ENCODE peak calls at places on chromosomes 6 and 20, in five cellular contexts. Y is K562, L is upper lobe of left lung, S is HepG2, H is GM12878. V is an unnamed sample. For H3K27me3, the result is how much of the 10 kb centered on the place peaks cover.

GRCh38 chr6:129882510-129883023 is 21.5 kb upstream of the TMEM244 start:
- ATAC-seq in S (no peak), H (peak), Y (no peak), L (no peak), V (no peak)

GRCh38 chr6:166556871-166557322 is 29.6 kb downstream of the RAMACL start:
- ATAC-seq in Y (no peak), H (no peak), L (peak), S (no peak), V (peak)

GRCh38 chr6:137001287-137001976 is 43.3 kb downstream of the IL20RA start:
- ATAC-seq in S (peak), H (no peak), Y (no peak), L (no peak), V (no peak)

GRCh38 chr6:112198582-112198981 is 55.8 kb downstream of the LAMA4 start:
- ATAC-seq in S (no peak), H (no peak), L (no peak), Y (no peak), V (no peak)

GRCh38 chr6:141321486-141322347 is 811.0 kb upstream of the GJE1 start:
- ATAC-seq in S (no peak), L (peak), H (no peak), Y (no peak), V (no peak)

GRCh38 chr20:37914367-37914671 is 11.4 kb downstream of the VSTM2L start:
- ATAC-seq in S (no peak), L (no peak), Y (no peak), H (no peak), V (no peak)

GRCh38 chr20:25310921-25311728 is 63.2 kb downstream of the PYGB start:
- ATAC-seq in L (peak), H (no peak), S (peak), Y (no peak), V (no peak)

GRCh38 chr20:45183084-45183483 is 8.4 kb downstream of the PI3 start:
- ATAC-seq in H (no peak), Y (no peak), S (no peak), L (no peak), V (no peak)

GRCh38 chr6:167847936-167848335 is 21.2 kb downstream of the AFDN start:
- ATAC-seq in H (no peak), S (no peak), L (no peak), Y (peak), V (no peak)

GRCh38 chr6:12751694-12752304 is 35.2 kb downstream of the PHACTR1 start:
- ATAC-seq in S (peak), Y (peak), H (peak), L (peak), V (no peak)

GRCh38 chr6:149094934-149095341 is 222.6 kb upstream of the TAB2 start:
- ATAC-seq in L (no peak), H (no peak), S (no peak), Y (no peak), V (no peak)

GRCh38 chr6:12030993-12031550 is 19.0 kb downstream of the HIVEP1 start:
- ATAC-seq in H (peak), Y (no peak), S (peak), L (no peak), V (no peak)

GRCh38 chr6:135667694-135668455 is 170.3 kb upstream of the AHI1 start:
- ATAC-seq in Y (no peak), S (no peak), L (peak), H (no peak), V (peak)

GRCh38 chr20:3221398-3222226 is 12.3 kb downstream of the ITPA start:
- ATAC-seq in L (no peak), Y (no peak), S (no peak), H (no peak), V (no peak)

GRCh38 chr20:36084897-36085617 is 69.5 kb upstream of the EPB41L1 start:
- ATAC-seq in L (peak), H (no peak), Y (peak), S (peak), V (no peak)

GRCh38 chr6:15184441-15184861 is 61.4 kb upstream of the JARID2 start:
- ATAC-seq in H (peak), Y (peak), S (no peak), L (no peak), V (no peak)

GRCh38 chr6:75882734-75883133 is 133.7 kb downstream of the MYO6 start:
- ATAC-seq in S (no peak), L (no peak), H (no peak), Y (no peak), V (no peak)

GRCh38 chr6:30481213-30481964 is 7.9 kb upstream of the HLA-E start:
- ATAC-seq in Y (peak), S (peak), H (peak), L (peak), V (no peak)

GRCh38 chr6:160428069-160428430 is 79.9 kb downstream of the SLC22A3 start:
- ATAC-seq in L (no peak), H (no peak), S (no peak), Y (no peak), V (no peak)

GRCh38 chr6:44737829-44738528 is 350.5 kb downstream of the CDC5L start:
- ATAC-seq in S (peak), Y (no peak), H (peak), L (no peak), V (no peak)

GRCh38 chr6:134707342-134707982 is 242.4 kb downstream of the ALDH8A1 start:
- ATAC-seq in L (peak), H (no peak), Y (no peak), S (peak), V (no peak)

GRCh38 chr6:84242265-84242664 is 14.8 kb upstream of the CEP162 start:
- ATAC-seq in L (no peak), S (no peak), H (peak), Y (no peak), V (no peak)

GRCh38 chr20:48684501-48685041 is 143.2 kb downstream of the PREX1 start:
- ATAC-seq in Y (no peak), L (no peak), H (no peak), S (no peak), V (no peak)

GRCh38 chr20:58485326-58485725 is 29.9 kb downstream of the APCDD1L start:
- ATAC-seq in S (no peak), Y (no peak), H (no peak), L (no peak), V (no peak)

GRCh38 chr20:23970049-23970448 is 18.5 kb downstream of the GGTLC1 start:
- ATAC-seq in L (no peak), Y (no peak), S (no peak), H (no peak), V (no peak)

GRCh38 chr6:53855940-53856339 is 61.1 kb downstream of the LRRC1 start:
- ATAC-seq in H (no peak), S (no peak), Y (no peak), L (no peak), V (no peak)

GRCh38 chr20:14374191-14374590 is 36.8 kb upstream of the FLRT3 start:
- ATAC-seq in H (no peak), S (no peak), L (no peak), Y (no peak), V (no peak)

GRCh38 chr6:16741112-16742016 is 19.9 kb downstream of the ATXN1 start:
- ATAC-seq in H (peak), S (no peak), L (peak), Y (no peak), V (no peak)
- TF ChIP-seq POLR2AphosphoS5 in H (no peak), S (no peak), L (no peak), Y (no peak), V (no peak)

DNA sequence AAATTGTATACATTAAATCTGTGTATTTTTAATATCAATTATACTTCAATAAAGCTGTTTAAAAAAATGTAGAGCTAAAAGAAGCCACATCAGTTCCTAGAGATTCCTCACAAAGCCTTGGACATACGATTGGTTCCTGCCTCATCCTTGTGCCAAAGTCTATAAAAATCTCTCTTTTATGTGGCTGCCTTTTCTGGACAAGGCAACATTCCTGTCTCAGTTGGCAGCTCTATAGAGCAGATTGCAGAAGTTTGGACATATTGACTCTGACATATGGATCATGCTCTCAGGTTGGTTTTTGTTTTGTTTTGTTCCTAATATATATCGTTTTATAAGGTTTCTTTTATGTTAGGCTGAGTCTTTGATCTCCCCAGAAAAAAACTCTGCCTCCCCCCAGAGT is 148.9 kb downstream of the MAFB start:
- ATAC-seq in Y (no peak), S (no peak), H (no peak), L (no peak), V (no peak)
- H3K27me3 ChIP-seq in Y (under half), S (under half), H (under half), L (under half), V (under half)

DNA sequence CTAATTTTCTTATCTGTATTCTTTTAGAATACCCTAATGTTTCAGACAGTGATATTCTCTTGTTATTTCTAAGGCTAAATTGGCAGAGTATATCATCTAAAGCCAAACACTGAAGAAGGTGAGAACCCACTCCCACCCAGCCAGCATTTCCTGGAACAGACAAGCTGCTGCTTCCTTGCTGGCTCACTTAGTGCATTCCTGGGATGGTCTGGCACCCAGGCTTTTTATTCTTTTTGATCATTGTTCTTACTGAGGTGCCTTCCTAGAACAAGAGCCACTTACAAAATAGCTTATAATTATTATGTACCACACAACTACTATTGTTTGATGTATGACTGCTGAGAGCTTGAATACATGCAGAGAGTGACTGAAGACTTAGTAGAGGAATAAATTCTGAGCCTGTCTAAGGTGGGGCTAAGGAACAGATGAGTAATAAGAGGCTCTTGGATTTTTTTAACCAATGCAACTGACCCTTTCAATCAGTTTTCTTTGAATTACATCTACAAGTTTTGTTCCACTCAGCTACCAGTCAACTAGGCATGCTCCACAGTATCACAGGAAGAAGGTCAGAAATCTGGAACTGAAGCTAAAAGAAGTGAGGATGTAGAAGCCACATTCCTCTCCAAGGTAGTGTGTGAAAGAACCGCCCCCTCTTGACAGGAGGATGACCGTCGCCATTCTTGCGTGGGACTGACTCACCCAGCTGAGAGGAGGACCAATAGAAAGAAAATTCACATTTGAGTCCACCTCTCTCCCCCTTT is 30.1 kb downstream of the PRPH2 start:
- ATAC-seq in Y (peak), H (no peak), S (no peak), L (no peak), V (peak)
- TF ChIP-seq EP300 in Y (no peak), H (no peak), S (no peak), L (no peak), V (no peak)

GRCh38 chr6:132388291-132388690 is 13.0 kb downstream of the MOXD1 start:
- ATAC-seq in H (no peak), S (no peak), Y (no peak), L (no peak), V (no peak)
- TF ChIP-seq POLR2AphosphoS5 in H (no peak), S (no peak), Y (no peak), L (no peak), V (no peak)

DNA sequence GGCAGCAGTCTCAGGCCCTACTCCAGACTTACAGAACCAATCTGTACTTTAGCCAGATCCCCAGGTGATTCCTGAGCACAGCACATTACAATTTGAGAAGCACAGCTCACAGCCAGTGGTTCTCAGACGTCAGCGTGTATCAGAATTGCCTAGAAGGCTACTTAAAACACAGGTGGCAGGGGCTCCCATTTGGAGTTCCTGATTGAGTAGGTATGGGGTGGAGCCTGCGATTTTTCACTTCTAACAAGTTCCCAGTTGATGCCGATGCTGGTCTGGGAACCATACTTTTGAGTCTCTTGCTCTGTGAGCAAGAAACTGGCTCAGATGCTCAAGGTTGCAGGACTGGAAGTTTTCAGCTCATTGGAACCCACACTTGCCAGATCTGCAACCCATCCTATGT is 89.5 kb downstream of the ZFP64 start:
- ATAC-seq in H (no peak), Y (no peak), L (no peak), S (no peak), V (no peak)
- H3K27me3 ChIP-seq in H (under half), Y (under half), L (under half), S (under half), V (under half)

DNA sequence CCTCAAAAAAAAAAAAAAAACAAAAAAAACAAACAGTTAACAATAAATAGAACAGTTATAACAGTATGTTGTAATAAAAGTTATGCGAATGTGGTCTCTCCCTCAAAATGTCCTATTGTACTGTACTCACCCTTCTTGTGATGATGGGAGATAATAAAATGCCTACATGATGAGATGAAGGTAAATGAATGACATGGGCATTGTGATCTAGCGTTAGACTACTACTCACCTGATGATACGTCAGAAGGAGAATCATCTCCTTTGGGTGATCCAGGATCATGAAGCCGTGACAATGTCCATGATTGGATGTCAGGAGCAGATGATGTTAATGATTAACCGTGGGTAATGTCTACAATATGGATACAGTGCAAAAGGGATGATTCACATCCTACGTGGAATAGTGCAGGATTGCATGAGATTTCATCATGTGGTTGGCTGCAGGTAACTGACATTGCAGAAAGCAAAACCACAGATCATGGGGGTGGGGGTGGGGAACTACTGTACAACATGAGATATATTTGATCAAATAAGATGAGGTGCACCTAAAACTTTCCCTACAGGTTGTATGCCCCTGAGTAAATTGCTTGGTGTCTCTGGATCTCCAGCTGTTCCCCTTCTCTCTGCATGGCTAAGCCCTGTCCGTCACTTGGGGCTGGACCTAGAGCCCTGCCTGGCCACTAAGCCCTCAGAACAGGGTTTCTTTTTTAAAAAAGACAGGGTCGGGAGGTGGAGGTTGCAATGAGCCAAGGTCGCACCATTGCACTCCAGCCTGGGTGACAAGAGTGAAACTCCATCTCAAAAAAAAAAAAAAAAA is 6.2 kb upstream of the RBCK1 start:
- ATAC-seq in S (peak), H (no peak), L (no peak), Y (peak), V (no peak)
- TF ChIP-seq EP300 in S (peak), H (no peak), L (no peak), Y (peak), V (no peak)

GRCh38 chr20:11447371-11448100 is 470.2 kb upstream of the BTBD3 start:
- ATAC-seq in Y (no peak), S (no peak), H (peak), L (no peak), V (no peak)
- TF ChIP-seq POLR2AphosphoS5 in Y (no peak), S (no peak), H (no peak), L (no peak), V (no peak)